ENCODE peak calls at places on chromosomes 12 and 14, in four cellular contexts. One of them, this sample, is unnamed.

GRCh38 chr12:4435537-4435936 is 10.1 kb downstream of the FGF6 start:
- DNase-seq in posterior cingulate gyrus: no peak
- DNase-seq in left ventricle myocardium inferior: no peak
- DNase-seq in NCI-H1105: no peak
- DNase-seq in this sample: no peak

GRCh38 chr12:72264548-72265175 is 7.5 kb upstream of the TRHDE start:
- DNase-seq in posterior cingulate gyrus: no peak
- DNase-seq in left ventricle myocardium inferior: no peak
- DNase-seq in NCI-H1105: no peak
- DNase-seq in this sample: no peak

GRCh38 chr12:64737539-64737938 is 21.7 kb downstream of the GNS start:
- DNase-seq in posterior cingulate gyrus: no peak
- DNase-seq in left ventricle myocardium inferior: no peak
- DNase-seq in NCI-H1105: no peak
- DNase-seq in this sample: no peak

GRCh38 chr12:14257734-14258467 is 107.6 kb upstream of the ATF7IP start:
- DNase-seq in posterior cingulate gyrus: peak; percentile 96
- DNase-seq in left ventricle myocardium inferior: no peak
- DNase-seq in NCI-H1105: peak; percentile 55
- DNase-seq in this sample: no peak

GRCh38 chr12:58313091-58313855 is 371.9 kb downstream of the ATP23 start:
- DNase-seq in posterior cingulate gyrus: no peak
- DNase-seq in left ventricle myocardium inferior: no peak
- DNase-seq in NCI-H1105: no peak
- DNase-seq in this sample: no peak

GRCh38 chr14:100687386-100687785 is 39.3 kb upstream of the DLK1 start:
- DNase-seq in posterior cingulate gyrus: no peak
- DNase-seq in left ventricle myocardium inferior: no peak
- DNase-seq in NCI-H1105: no peak
- DNase-seq in this sample: no peak

GRCh38 chr12:107404981-107405380 is 280.6 kb upstream of the PWP1 start:
- DNase-seq in posterior cingulate gyrus: no peak
- DNase-seq in left ventricle myocardium inferior: no peak
- DNase-seq in NCI-H1105: peak; percentile 53
- DNase-seq in this sample: no peak

GRCh38 chr14:65035049-65035448 is 48.4 kb downstream of the FNTB start:
- DNase-seq in posterior cingulate gyrus: peak; percentile 56
- DNase-seq in left ventricle myocardium inferior: peak; percentile 54
- DNase-seq in NCI-H1105: no peak
- DNase-seq in this sample: no peak

GRCh38 chr14:52068741-52069616 is at the start of gene NID2:
- DNase-seq in posterior cingulate gyrus: peak; percentile 69
- DNase-seq in left ventricle myocardium inferior: peak; percentile 91
- DNase-seq in NCI-H1105: peak; percentile 11
- DNase-seq in this sample: no peak

GRCh38 chr14:58873228-58873953 is 235.6 kb downstream of the DACT1 start:
- DNase-seq in posterior cingulate gyrus: no peak
- DNase-seq in left ventricle myocardium inferior: no peak
- DNase-seq in NCI-H1105: peak; percentile 18
- DNase-seq in this sample: no peak

GRCh38 chr12:29054790-29055663 is 94.1 kb upstream of the FAR2 start:
- DNase-seq in posterior cingulate gyrus: no peak
- DNase-seq in left ventricle myocardium inferior: no peak
- DNase-seq in NCI-H1105: no peak
- DNase-seq in this sample: no peak

GRCh38 chr14:101557811-101558738 is 3.2 kb upstream of the DIO3 start:
- DNase-seq in posterior cingulate gyrus: no peak
- DNase-seq in left ventricle myocardium inferior: no peak
- DNase-seq in NCI-H1105: no peak
- DNase-seq in this sample: no peak

GRCh38 chr12:92627511-92627910 is 75.3 kb upstream of the PLEKHG7 start:
- DNase-seq in posterior cingulate gyrus: no peak
- DNase-seq in left ventricle myocardium inferior: no peak
- DNase-seq in NCI-H1105: no peak
- DNase-seq in this sample: no peak

GRCh38 chr14:101858791-101859537 is 97.5 kb downstream of the PPP2R5C start:
- DNase-seq in posterior cingulate gyrus: no peak
- DNase-seq in left ventricle myocardium inferior: peak; percentile 40
- DNase-seq in NCI-H1105: no peak
- DNase-seq in this sample: no peak

This sample was measured in SIG-M5.